ENCODE peak calls at places on chromosomes 16 and 17, in five cellular contexts. G is endothelial cell of umbilical vein, R is stomach, V is SK-N-SH, N is GM23338. M is an unnamed sample.
A peak's percentile ranks its signal among the peaks of the same experiment; 100 is the strongest.

GRCh38 chr16:52553322-52553721 is 6.4 kb upstream of the TOX3 start:
- DNase-seq in G (no peak), R (no peak), V (no peak), N (peak; percentile 41), M (no peak)

GRCh38 chr16:11658896-11659708 is 9.2 kb upstream of the SNN start:
- DNase-seq in G (no peak), R (no peak), V (no peak), N (peak; percentile 35), M (no peak)

GRCh38 chr16:27430923-27431484 is 29.0 kb downstream of the IL21R start:
- DNase-seq in G (peak; percentile 17), R (peak; percentile 13), V (no peak), N (no peak), M (peak; percentile 71)

GRCh38 chr16:11994187-11995119 is 17.9 kb downstream of the SNX29 start:
- DNase-seq in G (peak; percentile 68), R (no peak), V (no peak), N (no peak), M (peak; percentile 78)

GRCh38 chr17:40304464-40304863 is 4.5 kb upstream of the RARA start:
- DNase-seq in G (no peak), R (no peak), V (no peak), N (no peak), M (no peak)

GRCh38 chr16:84404936-84405640 is 36.8 kb downstream of the ATP2C2 start:
- DNase-seq in G (no peak), R (no peak), V (no peak), N (no peak), M (no peak)

GRCh38 chr16:56192971-56193936 is 2.0 kb downstream of the GNAO1 start:
- DNase-seq in G (no peak), R (no peak), V (peak; percentile 28), N (peak; percentile 65), M (no peak)

GRCh38 chr16:68345351-68345810 is 34.6 kb downstream of the PRMT7 start:
- DNase-seq in G (no peak), R (no peak), V (no peak), N (no peak), M (no peak)

GRCh38 chr17:39145143-39145542 is 6.3 kb downstream of the PLXDC1 start:
- DNase-seq in G (no peak), R (no peak), V (no peak), N (no peak), M (no peak)

GRCh38 chr17:18974407-18975149 is 22.6 kb downstream of the SLC5A10 start:
- DNase-seq in G (no peak), R (no peak), V (no peak), N (no peak), M (no peak)

GRCh38 chr17:46984341-46984740 is 5.3 kb upstream of the RPRML start:
- DNase-seq in G (no peak), R (no peak), V (peak; percentile 63), N (no peak), M (no peak)

GRCh38 chr17:10698116-10698818 is 873 bp downstream of the ADPRM start:
- DNase-seq in G (no peak), R (no peak), V (peak; percentile 30), N (peak; percentile 11), M (no peak)

GRCh38 chr17:39828443-39828842 is 35.7 kb downstream of the IKZF3 start:
- DNase-seq in G (no peak), R (no peak), V (no peak), N (no peak), M (no peak)

GRCh38 chr17:78241277-78242023 is 10.0 kb downstream of the TMEM235 start:
- DNase-seq in G (peak; percentile 19), R (no peak), V (peak; percentile 79), N (peak; percentile 73), M (no peak)

GRCh38 chr17:57086069-57086930 is 1.3 kb downstream of the AKAP1 start:
- DNase-seq in G (peak; percentile 33), R (peak; percentile 50), V (peak; percentile 68), N (peak; percentile 65), M (no peak)

GRCh38 chr16:50238868-50239301 is 27.5 kb upstream of the ADCY7 start:
- DNase-seq in G (no peak), R (no peak), V (no peak), N (no peak), M (no peak)

GRCh38 chr17:45790296-45790922 is 6.3 kb downstream of the CRHR1 start:
- DNase-seq in G (no peak), R (no peak), V (no peak), N (no peak), M (no peak)

GRCh38 chr17:74276561-74277009 is 2.6 kb downstream of the DNAI2 start:
- DNase-seq in G (no peak), R (no peak), V (no peak), N (no peak), M (no peak)

GRCh38 chr16:84329016-84329415 is 34.3 kb downstream of the WFDC1 start:
- DNase-seq in G (no peak), R (no peak), V (no peak), N (no peak), M (no peak)

GRCh38 chr16:59973966-59974365 is 1239.8 kb upstream of the GOT2 start:
- DNase-seq in G (no peak), R (no peak), V (no peak), N (no peak), M (no peak)

GRCh38 chr16:66273644-66274334 is 92.7 kb upstream of the CDH5 start:
- DNase-seq in G (no peak), R (no peak), V (no peak), N (peak; percentile 47), M (no peak)

GRCh38 chr16:66274335-66275110 is 92.0 kb upstream of the CDH5 start:
- DNase-seq in G (peak; percentile 43), R (no peak), V (peak; percentile 45), N (no peak), M (no peak)

GRCh38 chr16:66277311-66278070 is 89.0 kb upstream of the CDH5 start:
- DNase-seq in G (no peak), R (no peak), V (no peak), N (no peak), M (no peak)

GRCh38 chr16:66278111-66278531 is 88.4 kb upstream of the CDH5 start:
- DNase-seq in G (no peak), R (peak; percentile 59), V (no peak), N (no peak), M (no peak)

DNA sequence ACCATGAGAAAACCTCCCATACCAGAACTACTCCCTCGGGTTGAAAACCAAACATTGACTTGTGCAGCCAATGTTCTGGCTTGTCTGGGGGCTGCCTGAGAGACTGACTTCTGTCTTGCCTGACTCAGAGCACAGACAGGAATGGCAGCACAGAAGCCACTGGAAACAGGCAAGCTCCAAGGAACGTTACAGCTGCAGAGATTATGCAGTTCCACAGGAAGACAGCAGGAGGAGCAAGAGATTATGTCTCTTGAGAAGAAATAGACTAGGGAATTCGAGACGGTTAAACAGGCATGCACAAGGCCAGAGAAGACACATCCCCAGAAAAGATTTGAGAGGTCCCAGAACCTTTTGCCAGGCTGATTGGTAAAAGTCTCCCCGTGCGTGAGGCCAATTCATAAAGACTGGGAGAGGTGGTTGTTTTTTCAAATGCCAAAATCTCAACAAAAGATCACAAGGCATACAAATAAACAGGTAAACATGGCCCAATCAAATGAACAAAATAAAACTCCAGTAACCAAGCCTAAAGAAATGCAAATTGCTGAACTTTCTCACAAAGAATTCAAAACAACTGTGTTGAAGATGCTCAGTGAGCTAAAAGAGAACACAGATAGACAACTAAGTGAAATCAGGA is 90.6 kb upstream of the CDH5 start:
- DNase-seq in G (peak; percentile 73), R (peak; percentile 45), V (peak; percentile 55), N (peak; percentile 89), M (no peak)
- TF ChIP-seq CTCF in G (peak; percentile 86), R (peak; percentile 75), V (peak; percentile 69), N (peak; percentile 86), M (no peak)

DNA sequence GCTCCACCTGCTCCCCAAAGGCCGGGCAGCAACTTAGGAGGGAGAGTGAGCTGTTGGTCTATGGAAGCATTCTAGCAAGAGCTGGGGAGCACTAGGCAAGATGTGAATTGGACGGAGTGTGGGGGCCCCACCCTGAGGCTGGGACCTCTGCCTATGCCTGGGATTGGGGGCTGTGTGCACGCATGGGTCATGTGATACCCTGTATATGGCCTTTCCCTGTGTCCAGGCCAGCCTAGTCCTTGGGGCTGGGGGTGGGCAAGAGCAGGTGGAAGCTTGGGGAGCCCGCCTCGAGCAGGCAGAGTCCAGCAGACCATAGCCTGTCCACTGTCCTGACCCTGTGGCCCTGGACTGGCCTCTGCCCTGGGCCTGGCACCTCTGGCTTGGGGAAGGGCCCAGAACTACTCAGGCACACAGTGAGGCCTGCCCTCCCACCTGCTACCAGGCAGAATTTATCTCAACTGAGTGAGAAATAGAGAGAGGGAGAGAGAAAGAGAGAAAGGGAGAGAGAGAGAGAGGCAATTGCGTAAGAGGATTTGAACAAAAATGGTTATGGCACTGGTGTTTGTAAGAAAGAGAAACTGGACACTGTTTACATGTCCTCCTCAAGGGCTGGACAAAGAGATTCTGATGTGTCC is 19.1 kb downstream of the PDP2 start:
- DNase-seq in G (no peak), R (no peak), V (peak; percentile 18), N (no peak), M (no peak)
- TF ChIP-seq POLR2AphosphoS5 in G (no peak), R (peak; percentile 40), V (no peak), N (no peak), M (no peak)

GRCh38 chr17:64378890-64379354 is 11.7 kb downstream of the PECAM1 start:
- DNase-seq in G (peak; percentile 83), R (peak; percentile 32), V (no peak), N (no peak), M (no peak)
- H3K27ac ChIP-seq in G (peak overlapping the region; percentile 31), R (no peak overlapping the region), V (no peak overlapping the region), N (no peak overlapping the region), M (peak overlapping the region; percentile 15)

GRCh38 chr17:35665662-35666061 is 65.8 kb upstream of the RASL10B start:
- DNase-seq in G (no peak), R (no peak), V (no peak), N (no peak), M (no peak)

GRCh38 chr17:35666070-35666469 is 65.4 kb upstream of the RASL10B start:
- DNase-seq in G (no peak), R (no peak), V (no peak), N (no peak), M (no peak)

GRCh38 chr17:35664685-35665084 is 66.8 kb upstream of the RASL10B start:
- DNase-seq in G (no peak), R (no peak), V (no peak), N (no peak), M (no peak)

GRCh38 chr17:35655303-35655702 is 68.2 kb downstream of the AP2B1 start:
- DNase-seq in G (no peak), R (no peak), V (no peak), N (no peak), M (no peak)

GRCh38 chr17:35660902-35661301 is 70.5 kb upstream of the RASL10B start:
- DNase-seq in G (no peak), R (no peak), V (no peak), N (no peak), M (no peak)
- TF ChIP-seq CTCF in G (no peak), R (no peak), V (no peak), N (peak; percentile 8), M (no peak)

GRCh38 chr17:4600563-4600962 is 16.2 kb downstream of the SMTNL2 start:
- DNase-seq in G (no peak), R (no peak), V (peak; percentile 41), N (peak; percentile 47), M (no peak)

GRCh38 chr17:4599505-4600281 is 15.4 kb downstream of the SMTNL2 start:
- DNase-seq in G (no peak), R (no peak), V (peak; percentile 62), N (peak; percentile 74), M (no peak)

GRCh38 chr17:4597975-4598374 is 13.6 kb downstream of the SMTNL2 start:
- DNase-seq in G (no peak), R (no peak), V (peak; percentile 25), N (no peak), M (no peak)

GRCh38 chr17:4596636-4597380 is 12.5 kb downstream of the SMTNL2 start:
- DNase-seq in G (no peak), R (no peak), V (no peak), N (no peak), M (no peak)

GRCh38 chr17:4598776-4599504 is 14.6 kb downstream of the SMTNL2 start:
- DNase-seq in G (no peak), R (no peak), V (peak; percentile 27), N (no peak), M (no peak)
- TF ChIP-seq POLR2AphosphoS5 in G (no peak), R (peak; percentile 59), V (no peak), N (no peak), M (peak; percentile 49)

M was measured in spleen.